ENCODE peak calls at places on chromosome 17, in five cellular contexts. R, T, A, J and V are unnamed samples.

GRCh38 chr17:29760771-29761682 is 138.3 kb upstream of the CORO6 start:
- DNase-seq in R (no peak), T (peak), A (peak), J (peak), V (peak)

GRCh38 chr17:27457731-27458523 is 1.7 kb downstream of the KSR1 start:
- DNase-seq in R (peak), T (peak), A (no peak), J (peak), V (peak)

GRCh38 chr17:47736501-47737211 is 3.6 kb downstream of the TBX21 start:
- DNase-seq in R (no peak), T (no peak), A (no peak), J (no peak), V (no peak)

GRCh38 chr17:33373209-33373608 is 80.1 kb upstream of the ASIC2 start:
- DNase-seq in R (no peak), T (no peak), A (no peak), J (no peak), V (no peak)

GRCh38 chr17:64306850-64307463 is 43.9 kb upstream of the TEX2 start:
- DNase-seq in R (peak), T (peak), A (peak), J (peak), V (peak)

GRCh38 chr17:41140360-41141132 is at the start of gene KRTAP4-6:
- DNase-seq in R (no peak), T (no peak), A (no peak), J (no peak), V (no peak)

GRCh38 chr17:47830991-47831933 is at the start of the genes LRRC46 and MRPL10:
- DNase-seq in R (peak), T (peak), A (peak), J (peak), V (peak)

GRCh38 chr17:75501378-75502071 is 13.8 kb downstream of the CASKIN2 start:
- DNase-seq in R (no peak), T (no peak), A (no peak), J (no peak), V (no peak)

GRCh38 chr17:9905902-9906301 is 831 bp upstream of the RCVRN start:
- DNase-seq in R (no peak), T (peak), A (peak), J (peak), V (no peak)

GRCh38 chr17:29138184-29138955 is 41.8 kb downstream of the MYO18A start:
- DNase-seq in R (no peak), T (no peak), A (no peak), J (no peak), V (no peak)

GRCh38 chr17:44010966-44011647 is 3.7 kb downstream of the TMEM101 start:
- DNase-seq in R (peak), T (no peak), A (no peak), J (no peak), V (no peak)

GRCh38 chr17:11719852-11720251 is 121.6 kb downstream of the DNAH9 start:
- DNase-seq in R (no peak), T (no peak), A (no peak), J (no peak), V (no peak)

GRCh38 chr17:9220466-9221230 is 199.3 kb downstream of the NTN1 start:
- DNase-seq in R (no peak), T (no peak), A (no peak), J (no peak), V (no peak)

GRCh38 chr17:17439971-17440843 is 36.6 kb upstream of the MED9 start:
- DNase-seq in R (peak), T (peak), A (peak), J (peak), V (no peak)

DNA sequence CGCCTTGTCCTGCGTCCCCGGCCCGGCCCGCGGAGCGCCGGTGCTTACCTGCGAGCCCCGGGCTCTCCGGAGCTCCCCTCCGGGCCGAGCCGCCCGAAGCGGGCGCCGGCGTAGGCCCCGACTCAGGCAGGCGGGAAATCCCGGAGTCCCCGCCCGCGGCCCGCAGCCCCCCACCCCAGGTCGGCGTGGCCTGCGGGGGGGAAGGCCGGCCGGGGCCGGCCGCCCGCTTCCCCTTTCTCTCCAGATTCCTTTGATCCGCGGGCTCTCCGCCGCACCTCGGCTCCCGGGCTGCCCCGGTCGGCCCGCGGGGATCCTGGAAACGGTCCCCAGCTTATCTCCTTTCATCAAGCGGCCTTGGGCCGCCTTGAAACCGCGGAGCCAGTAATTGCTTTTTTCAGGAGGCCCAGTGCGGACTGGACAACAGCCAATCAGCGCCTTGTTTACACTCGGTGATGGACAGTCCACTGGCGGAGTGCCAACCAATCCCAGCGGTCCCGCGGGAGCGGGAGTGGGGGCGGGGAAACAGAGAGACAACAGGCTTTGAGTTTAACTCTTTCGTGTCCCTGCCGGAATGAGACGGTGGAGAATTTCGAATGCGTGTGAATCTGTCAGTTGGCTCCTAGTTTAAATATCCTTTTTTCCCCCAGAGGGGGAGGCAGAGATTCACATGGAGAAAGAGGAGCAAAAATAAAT is 1.4 kb upstream of the BAHCC1 start:
- DNase-seq in R (peak), T (peak), A (peak), J (peak), V (peak)
- TF ChIP-seq CTCF in R (peak), T (no peak), A (no peak), J (peak), V (no peak)

GRCh38 chr17:7857724-7858486 is at the start of gene CYB5D1:
- DNase-seq in R (no peak), T (peak), A (peak), J (peak), V (no peak)

GRCh38 chr17:7856840-7857723 is at the start of gene NAA38:
- DNase-seq in R (peak), T (peak), A (peak), J (peak), V (peak)

GRCh38 chr17:7859028-7859427 is 1.2 kb downstream of the CYB5D1 start:
- DNase-seq in R (no peak), T (no peak), A (no peak), J (no peak), V (no peak)

GRCh38 chr17:7856081-7856791 is 1.1 kb downstream of the NAA38 start:
- DNase-seq in R (no peak), T (peak), A (peak), J (peak), V (no peak)

DNA sequence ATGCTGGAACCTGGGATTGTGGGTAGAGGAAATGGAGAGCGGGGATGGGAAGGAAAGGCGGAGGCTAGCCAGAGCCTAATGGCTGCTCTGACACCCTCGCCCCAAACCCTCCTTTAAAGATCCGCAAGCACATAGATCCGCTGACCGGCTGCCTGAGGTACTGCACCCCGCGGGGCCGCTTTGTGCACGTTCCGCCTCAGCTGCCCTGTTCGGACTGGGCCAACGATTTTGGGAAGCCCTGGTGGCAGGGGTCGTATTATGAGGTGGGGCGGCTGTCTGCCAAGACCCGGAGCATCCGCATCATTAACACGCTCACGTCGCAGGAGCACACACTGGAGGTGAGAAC is 657 bp downstream of the CYB5D1 start:
- DNase-seq in R (no peak), T (peak), A (no peak), J (peak), V (no peak)
- TF ChIP-seq CTCF in R (peak), T (peak), A (peak), J (peak), V (no peak)

GRCh38 chr17:50380369-50381259 is 7.6 kb downstream of the EME1 start:
- DNase-seq in R (no peak), T (no peak), A (no peak), J (no peak), V (no peak)
- TF ChIP-seq CTCF in R (peak), T (peak), A (no peak), J (peak), V (peak)

DNA sequence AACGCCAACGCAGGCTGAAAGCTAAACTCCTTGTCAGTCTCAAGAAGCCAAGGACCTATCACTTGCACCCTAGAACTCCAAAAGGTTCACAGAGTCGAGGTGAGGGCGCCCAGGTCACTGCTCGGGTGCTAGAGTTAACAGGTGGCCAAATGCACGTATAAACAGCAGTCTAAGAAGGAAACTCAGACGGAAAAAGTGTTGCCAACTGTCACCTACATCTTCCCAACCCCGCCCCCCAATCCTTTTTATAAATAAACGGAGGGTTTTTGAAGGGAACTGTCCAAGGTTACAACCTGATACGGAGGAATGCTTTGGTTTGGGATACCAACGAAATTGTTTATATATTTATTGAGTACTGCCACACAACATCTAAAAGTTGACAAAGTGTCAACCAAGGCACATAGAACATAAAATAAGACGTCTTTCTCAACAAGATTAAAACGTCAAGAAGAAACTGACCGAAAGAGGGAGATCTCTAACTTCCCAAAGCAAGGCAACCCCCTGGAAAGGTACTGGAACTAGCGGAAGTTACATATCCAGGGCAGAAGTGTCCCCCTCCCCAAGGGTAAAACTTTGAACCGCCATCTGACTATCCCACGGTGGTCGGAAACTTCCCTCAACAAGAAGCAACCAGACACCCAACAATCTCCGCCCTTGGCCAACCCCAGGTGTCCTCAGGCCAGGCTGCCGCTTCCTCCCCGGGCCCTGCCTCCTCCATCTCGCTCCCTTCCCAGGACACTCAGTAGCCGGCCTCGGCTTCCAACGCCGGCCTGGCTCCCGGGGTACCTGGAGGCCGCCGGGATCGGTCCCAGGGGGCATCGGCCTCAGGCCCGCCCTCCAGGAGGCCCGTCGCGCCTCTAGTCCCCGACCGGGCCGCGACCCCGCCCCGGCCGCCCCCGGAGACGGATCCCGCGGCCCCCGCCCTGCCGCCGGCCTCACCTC is 982 bp downstream of the SPAG9 start:
- DNase-seq in R (peak), T (peak), A (peak), J (peak), V (no peak)
- TF ChIP-seq CTCF in R (peak), T (no peak), A (no peak), J (peak), V (peak)

GRCh38 chr17:67280279-67280678 is 35.3 kb upstream of the HELZ start:
- DNase-seq in R (no peak), T (no peak), A (peak), J (peak), V (no peak)
- TF ChIP-seq CTCF in R (no peak), T (no peak), A (no peak), J (no peak), V (no peak)

GRCh38 chr17:36459601-36460000 is 26.9 kb upstream of the ZNHIT3 start:
- DNase-seq in R (no peak), T (no peak), A (no peak), J (no peak), V (no peak)

GRCh38 chr17:36459045-36459444 is 27.4 kb upstream of the ZNHIT3 start:
- DNase-seq in R (no peak), T (no peak), A (no peak), J (no peak), V (no peak)

GRCh38 chr17:36461330-36462110 is 25.0 kb upstream of the ZNHIT3 start:
- DNase-seq in R (no peak), T (no peak), A (no peak), J (no peak), V (no peak)

GRCh38 chr17:36463916-36464764 is 22.3 kb upstream of the ZNHIT3 start:
- DNase-seq in R (peak), T (peak), A (no peak), J (peak), V (no peak)

DNA sequence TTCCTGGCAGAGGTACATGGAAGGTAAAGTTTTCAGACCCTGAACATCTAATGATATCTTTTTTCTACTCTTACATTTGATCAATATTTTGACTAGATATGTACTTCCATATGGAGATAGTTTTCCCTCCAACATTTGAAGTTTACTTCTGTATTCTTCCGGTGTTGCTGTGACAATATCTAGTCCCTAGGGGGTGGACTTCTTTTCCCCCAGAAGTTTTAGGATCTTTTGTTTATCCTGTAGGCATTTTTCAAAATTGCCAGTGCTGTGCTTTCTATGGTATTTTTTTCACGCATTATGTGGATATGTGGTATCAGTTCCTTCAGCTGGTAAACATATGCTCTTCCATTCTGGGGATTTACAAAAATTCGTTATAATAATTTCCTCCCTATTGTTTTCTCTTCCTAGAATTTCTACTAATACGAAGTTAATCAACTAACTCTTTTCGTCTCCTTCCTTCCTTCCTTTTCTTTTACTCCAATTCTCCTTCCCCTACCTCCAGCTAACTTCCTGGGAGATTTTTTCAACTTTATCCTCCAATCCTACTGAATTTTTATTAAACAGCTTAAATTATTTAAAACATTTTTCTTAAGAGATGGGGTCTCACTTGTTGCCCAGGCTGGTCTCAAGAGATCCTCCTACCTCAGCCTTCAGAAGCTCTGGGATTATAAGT is 26.1 kb upstream of the ZNHIT3 start:
- DNase-seq in R (no peak), T (no peak), A (no peak), J (no peak), V (no peak)
- TF ChIP-seq CTCF in R (no peak), T (no peak), A (no peak), J (no peak), V (no peak)

DNA sequence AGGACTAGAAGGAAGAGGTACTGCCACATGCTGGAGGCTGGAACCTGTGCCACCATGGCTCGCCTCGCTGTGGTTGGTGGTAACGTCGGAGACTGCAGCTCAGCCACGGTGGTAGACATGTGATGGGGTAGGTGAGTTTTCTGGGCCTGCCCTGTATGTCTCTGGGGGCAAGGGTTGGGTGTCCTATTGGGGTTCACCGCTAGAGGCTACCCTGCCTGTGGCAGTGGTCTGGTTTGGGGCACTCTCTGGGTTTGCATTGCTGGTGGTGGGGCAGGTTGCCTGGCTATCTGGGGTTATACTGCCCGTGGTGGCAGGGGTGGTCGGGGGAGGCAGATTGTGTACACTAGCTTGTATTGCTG is 79.3 kb upstream of the KCNJ18 start:
- DNase-seq in R (no peak), T (no peak), A (no peak), J (no peak), V (no peak)
- TF ChIP-seq CTCF in R (no peak), T (no peak), A (no peak), J (no peak), V (no peak)

GRCh38 chr17:43003542-43004172 is 2.9 kb upstream of the IFI35 start:
- DNase-seq in R (no peak), T (no peak), A (no peak), J (no peak), V (no peak)

GRCh38 chr17:43011728-43012472 is 5.3 kb downstream of the IFI35 start:
- DNase-seq in R (no peak), T (no peak), A (no peak), J (no peak), V (no peak)

GRCh38 chr17:43010667-43011308 is 4.2 kb downstream of the IFI35 start:
- DNase-seq in R (no peak), T (no peak), A (no peak), J (no peak), V (no peak)

GRCh38 chr17:43006639-43007551 is at the start of gene IFI35:
- DNase-seq in R (peak), T (peak), A (peak), J (peak), V (no peak)
- TF ChIP-seq CTCF in R (no peak), T (peak), A (peak), J (peak), V (peak)

GRCh38 chr17:46195217-46195855 is 2.1 kb upstream of the KANSL1 start:
- DNase-seq in R (no peak), T (peak), A (no peak), J (no peak), V (no peak)
- TF ChIP-seq CTCF in R (no peak), T (no peak), A (no peak), J (no peak), V (no peak)

DNA sequence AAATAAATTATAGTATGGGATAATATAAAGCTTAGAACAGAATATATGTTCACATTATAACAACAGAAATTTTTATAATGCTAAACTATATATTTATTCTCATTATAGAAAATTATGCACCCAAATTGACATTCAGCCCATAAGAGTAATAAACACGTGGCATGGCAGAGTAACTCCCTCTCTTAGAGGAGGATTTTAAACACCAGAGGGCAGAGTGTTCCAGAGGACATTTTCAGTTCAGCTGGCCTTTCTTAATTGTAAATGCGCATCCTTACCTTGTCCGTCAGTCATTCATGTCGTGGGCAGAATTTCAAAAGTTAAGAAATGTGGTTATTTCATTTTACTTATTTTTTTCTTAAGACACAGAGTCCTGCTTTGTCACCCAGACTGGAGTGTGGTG is 147.1 kb downstream of the TANC2 start:
- DNase-seq in R (no peak), T (peak), A (no peak), J (peak), V (no peak)
- TF ChIP-seq CTCF in R (no peak), T (no peak), A (peak), J (peak), V (peak)